ENCODE peak calls at places on chromosomes 5 and 9, in four cellular contexts. K, D, X and B are unnamed samples.
A peak's percentile ranks its signal among the peaks of the same experiment; 100 is the strongest.

GRCh38 chr5:101728933-101729332 is 567.2 kb downstream of the SLCO4C1 start:
- DNase-seq in K (peak; percentile 6), D (no peak), X (no peak), B (peak; percentile 9)

GRCh38 chr5:180391276-180391675 is 38.1 kb upstream of the GFPT2 start:
- DNase-seq in K (no peak), D (no peak), X (no peak), B (no peak)

GRCh38 chr5:58751222-58751621 is 168.3 kb downstream of the RAB3C start:
- DNase-seq in K (peak; percentile 84), D (no peak), X (no peak), B (no peak)

GRCh38 chr5:147439253-147439652 is 70.6 kb downstream of the DPYSL3 start:
- DNase-seq in K (peak; percentile 52), D (no peak), X (no peak), B (no peak)

GRCh38 chr5:141618030-141618803 is 583 bp downstream of the DIAPH1 start:
- DNase-seq in K (peak; percentile 65), D (peak; percentile 70), X (no peak), B (peak; percentile 52)

GRCh38 chr5:103424453-103425205 is 138.0 kb downstream of the NUDT12 start:
- DNase-seq in K (peak; percentile 90), D (no peak), X (no peak), B (no peak)

GRCh38 chr5:167702014-167702413 is 589.4 kb upstream of the WWC1 start:
- DNase-seq in K (no peak), D (no peak), X (no peak), B (no peak)

GRCh38 chr5:135541969-135542502 is 6.3 kb upstream of the NEUROG1 start:
- DNase-seq in K (no peak), D (no peak), X (no peak), B (no peak)

GRCh38 chr5:15009420-15009819 is 137.8 kb upstream of the ANKH start:
- DNase-seq in K (peak; percentile 77), D (no peak), X (no peak), B (peak; percentile 79)

GRCh38 chr9:122402403-122403268 is 31.8 kb downstream of the PTGS1 start:
- DNase-seq in K (peak; percentile 98), D (peak; percentile 25), X (no peak), B (no peak)

GRCh38 chr9:36609306-36609705 is 36.6 kb downstream of the MELK start:
- DNase-seq in K (no peak), D (no peak), X (no peak), B (no peak)

GRCh38 chr5:175573493-175574269 is 84.2 kb upstream of the HRH2 start:
- DNase-seq in K (no peak), D (no peak), X (no peak), B (no peak)

GRCh38 chr5:50966986-50967385 is 300.5 kb downstream of the PARP8 start:
- DNase-seq in K (no peak), D (no peak), X (no peak), B (peak; percentile 48)